ENCODE peak calls at places on chromosomes 16 and 17, in five cellular contexts. One of them, this sample, is unnamed.

GRCh38 chr16:82769845-82770244 is 143.1 kb downstream of the CDH13 start:
- DNase-seq in activated T-cell treated with anti-CD3 and anti-CD28 coated beads for 1 hour: no peak
- DNase-seq in Peyer's patch: no peak
- DNase-seq in neuronal stem cell: no peak
- DNase-seq in body of pancreas: no peak
- DNase-seq in this sample: no peak

GRCh38 chr16:57619606-57620315 is 8.7 kb upstream of the ADGRG1 start:
- DNase-seq in activated T-cell treated with anti-CD3 and anti-CD28 coated beads for 1 hour: no peak
- DNase-seq in Peyer's patch: peak
- DNase-seq in neuronal stem cell: no peak
- DNase-seq in body of pancreas: peak
- DNase-seq in this sample: peak

GRCh38 chr16:88634141-88634993 is 4.0 kb upstream of the IL17C start:
- DNase-seq in activated T-cell treated with anti-CD3 and anti-CD28 coated beads for 1 hour: peak
- DNase-seq in Peyer's patch: peak
- DNase-seq in neuronal stem cell: peak
- DNase-seq in body of pancreas: no peak
- DNase-seq in this sample: no peak

GRCh38 chr17:47276868-47277267 is 23.2 kb downstream of the ITGB3 start:
- DNase-seq in activated T-cell treated with anti-CD3 and anti-CD28 coated beads for 1 hour: no peak
- DNase-seq in Peyer's patch: no peak
- DNase-seq in neuronal stem cell: no peak
- DNase-seq in body of pancreas: peak
- DNase-seq in this sample: peak

GRCh38 chr16:12513791-12514175 is 289.9 kb downstream of the CPPED1 start:
- DNase-seq in activated T-cell treated with anti-CD3 and anti-CD28 coated beads for 1 hour: no peak
- DNase-seq in Peyer's patch: no peak
- DNase-seq in neuronal stem cell: no peak
- DNase-seq in body of pancreas: no peak
- DNase-seq in this sample: no peak

GRCh38 chr17:77555110-77555509 is 403.4 kb upstream of the TNRC6C start:
- DNase-seq in activated T-cell treated with anti-CD3 and anti-CD28 coated beads for 1 hour: no peak
- DNase-seq in Peyer's patch: no peak
- DNase-seq in neuronal stem cell: no peak
- DNase-seq in body of pancreas: no peak
- DNase-seq in this sample: no peak

GRCh38 chr16:56357291-56357764 is 68.0 kb downstream of the AMFR start:
- DNase-seq in activated T-cell treated with anti-CD3 and anti-CD28 coated beads for 1 hour: no peak
- DNase-seq in Peyer's patch: peak
- DNase-seq in neuronal stem cell: no peak
- DNase-seq in body of pancreas: no peak
- DNase-seq in this sample: no peak

GRCh38 chr16:89970011-89970410 is 21.5 kb downstream of the DEF8 start:
- DNase-seq in activated T-cell treated with anti-CD3 and anti-CD28 coated beads for 1 hour: no peak
- DNase-seq in Peyer's patch: no peak
- DNase-seq in neuronal stem cell: no peak
- DNase-seq in body of pancreas: no peak
- DNase-seq in this sample: no peak

GRCh38 chr16:31350275-31351005 is 4.5 kb upstream of the ITGAX start:
- DNase-seq in activated T-cell treated with anti-CD3 and anti-CD28 coated beads for 1 hour: no peak
- DNase-seq in Peyer's patch: no peak
- DNase-seq in neuronal stem cell: no peak
- DNase-seq in body of pancreas: no peak
- DNase-seq in this sample: peak

GRCh38 chr17:45432405-45433113 is at the start of gene ARHGAP27:
- DNase-seq in activated T-cell treated with anti-CD3 and anti-CD28 coated beads for 1 hour: no peak
- DNase-seq in Peyer's patch: peak
- DNase-seq in neuronal stem cell: no peak
- DNase-seq in body of pancreas: no peak
- DNase-seq in this sample: no peak